ENCODE peak calls at places on chromosomes 2 and 18, in five cellular contexts. One of them, this sample, is unnamed.

GRCh38 chr18:36309436-36310391 is 12.2 kb downstream of the FHOD3 start:
- DNase-seq in DND-41: no peak
- DNase-seq in stromal cell of bone marrow: peak
- DNase-seq in naive B cell: no peak
- DNase-seq in RWPE1: peak
- DNase-seq in this sample: peak

GRCh38 chr2:61439241-61440002 is 31.5 kb downstream of the USP34 start:
- DNase-seq in DND-41: no peak
- DNase-seq in stromal cell of bone marrow: no peak
- DNase-seq in naive B cell: no peak
- DNase-seq in RWPE1: no peak
- DNase-seq in this sample: no peak

GRCh38 chr2:75022516-75022915 is 64.1 kb downstream of the POLE4 start:
- DNase-seq in naive B cell: no peak
- DNase-seq in DND-41: no peak
- DNase-seq in stromal cell of bone marrow: no peak
- DNase-seq in RWPE1: no peak
- DNase-seq in this sample: no peak

GRCh38 chr2:47295133-47295980 is 107.6 kb upstream of the MSH2 start:
- DNase-seq in stromal cell of bone marrow: no peak
- DNase-seq in DND-41: no peak
- DNase-seq in RWPE1: no peak
- DNase-seq in naive B cell: no peak
- DNase-seq in this sample: no peak

GRCh38 chr2:241771286-241772062 is 5.1 kb upstream of the GAL3ST2 start:
- DNase-seq in DND-41: peak
- DNase-seq in naive B cell: no peak
- DNase-seq in RWPE1: no peak
- DNase-seq in stromal cell of bone marrow: no peak
- DNase-seq in this sample: no peak

GRCh38 chr18:37170984-37171383 is 342.1 kb downstream of the KIAA1328 start:
- DNase-seq in stromal cell of bone marrow: no peak
- DNase-seq in DND-41: no peak
- DNase-seq in RWPE1: no peak
- DNase-seq in naive B cell: no peak
- DNase-seq in this sample: no peak

GRCh38 chr18:10562773-10563160 is 36.9 kb downstream of the NAPG start:
- DNase-seq in naive B cell: no peak
- DNase-seq in DND-41: no peak
- DNase-seq in stromal cell of bone marrow: no peak
- DNase-seq in RWPE1: no peak
- DNase-seq in this sample: no peak

GRCh38 chr2:223642496-223642895 is 40.3 kb upstream of the SCG2 start:
- DNase-seq in DND-41: no peak
- DNase-seq in RWPE1: no peak
- DNase-seq in stromal cell of bone marrow: peak
- DNase-seq in naive B cell: no peak
- DNase-seq in this sample: no peak

GRCh38 chr2:224442092-224442999 is 40.4 kb upstream of the FAM124B start:
- DNase-seq in naive B cell: peak
- DNase-seq in stromal cell of bone marrow: no peak
- DNase-seq in DND-41: no peak
- DNase-seq in RWPE1: peak
- DNase-seq in this sample: no peak

GRCh38 chr2:182952741-182953450 is 85.4 kb downstream of the NCKAP1 start:
- DNase-seq in naive B cell: no peak
- DNase-seq in stromal cell of bone marrow: peak
- DNase-seq in RWPE1: no peak
- DNase-seq in DND-41: no peak
- DNase-seq in this sample: no peak

GRCh38 chr2:9909106-9909505 is 42.4 kb upstream of the GRHL1 start:
- DNase-seq in RWPE1: no peak
- DNase-seq in naive B cell: no peak
- DNase-seq in DND-41: no peak
- DNase-seq in stromal cell of bone marrow: no peak
- DNase-seq in this sample: no peak

GRCh38 chr2:216553093-216553478 is 54.4 kb downstream of the RPL37A start:
- DNase-seq in naive B cell: no peak
- DNase-seq in stromal cell of bone marrow: no peak
- DNase-seq in DND-41: no peak
- DNase-seq in RWPE1: no peak
- DNase-seq in this sample: no peak

GRCh38 chr2:182715121-182715895 is 749 bp upstream of the DNAJC10 start:
- DNase-seq in DND-41: no peak
- DNase-seq in naive B cell: no peak
- DNase-seq in stromal cell of bone marrow: peak
- DNase-seq in RWPE1: peak
- DNase-seq in this sample: no peak

This sample was measured in SW 1271.